ENCODE peak calls at places on chromosomes 16 and 17, in five cellular contexts. One of them, this sample, is unnamed.

GRCh38 chr16:71927383-71927782 is 32.1 kb downstream of the IST1 start:
- DNase-seq in tibial nerve: no peak
- DNase-seq in H54: peak; percentile 32
- DNase-seq in heart left ventricle: peak; percentile 71
- DNase-seq in body of pancreas: peak; percentile 24
- DNase-seq in this sample: peak; percentile 81

GRCh38 chr17:44384823-44385286 is 4.6 kb downstream of the ITGA2B start:
- DNase-seq in H54: no peak
- DNase-seq in tibial nerve: no peak
- DNase-seq in body of pancreas: no peak
- DNase-seq in heart left ventricle: no peak
- DNase-seq in this sample: no peak

GRCh38 chr17:60577147-60577925 is 22.7 kb upstream of the PPM1D start:
- DNase-seq in H54: no peak
- DNase-seq in heart left ventricle: no peak
- DNase-seq in body of pancreas: peak; percentile 22
- DNase-seq in tibial nerve: no peak
- DNase-seq in this sample: peak; percentile 25

GRCh38 chr17:81731271-81731670 is 19.2 kb downstream of the SLC25A10 start:
- DNase-seq in tibial nerve: no peak
- DNase-seq in heart left ventricle: no peak
- DNase-seq in body of pancreas: no peak
- DNase-seq in H54: peak; percentile 52
- DNase-seq in this sample: no peak

GRCh38 chr17:80474933-80475915 is 1.2 kb downstream of the NPTX1 start:
- DNase-seq in body of pancreas: no peak
- DNase-seq in tibial nerve: no peak
- DNase-seq in heart left ventricle: no peak
- DNase-seq in H54: no peak
- DNase-seq in this sample: no peak

GRCh38 chr17:19725486-19725885 is 9.1 kb upstream of the SLC47A2 start:
- DNase-seq in tibial nerve: no peak
- DNase-seq in H54: no peak
- DNase-seq in body of pancreas: no peak
- DNase-seq in heart left ventricle: no peak
- DNase-seq in this sample: no peak

GRCh38 chr16:9499921-9500593 is 408.6 kb downstream of the HAPSTR1 start:
- DNase-seq in body of pancreas: no peak
- DNase-seq in tibial nerve: no peak
- DNase-seq in H54: no peak
- DNase-seq in heart left ventricle: peak; percentile 36
- DNase-seq in this sample: no peak

GRCh38 chr17:7242717-7243576 is 698 bp upstream of the GABARAP start:
- DNase-seq in H54: peak; percentile 72
- DNase-seq in body of pancreas: peak; percentile 97
- DNase-seq in heart left ventricle: peak; percentile 98
- DNase-seq in tibial nerve: peak; percentile 96
- DNase-seq in this sample: peak; percentile 97

GRCh38 chr17:71790791-71791190 is 330.0 kb upstream of the SOX9 start:
- DNase-seq in body of pancreas: no peak
- DNase-seq in tibial nerve: no peak
- DNase-seq in H54: no peak
- DNase-seq in heart left ventricle: no peak
- DNase-seq in this sample: no peak
- TF ChIP-seq POLR2A in body of pancreas: no peak
- TF ChIP-seq POLR2A in tibial nerve: no peak
- TF ChIP-seq POLR2A in H54: no peak
- TF ChIP-seq POLR2A in heart left ventricle: no peak
- TF ChIP-seq POLR2A in this sample: no peak

DNA sequence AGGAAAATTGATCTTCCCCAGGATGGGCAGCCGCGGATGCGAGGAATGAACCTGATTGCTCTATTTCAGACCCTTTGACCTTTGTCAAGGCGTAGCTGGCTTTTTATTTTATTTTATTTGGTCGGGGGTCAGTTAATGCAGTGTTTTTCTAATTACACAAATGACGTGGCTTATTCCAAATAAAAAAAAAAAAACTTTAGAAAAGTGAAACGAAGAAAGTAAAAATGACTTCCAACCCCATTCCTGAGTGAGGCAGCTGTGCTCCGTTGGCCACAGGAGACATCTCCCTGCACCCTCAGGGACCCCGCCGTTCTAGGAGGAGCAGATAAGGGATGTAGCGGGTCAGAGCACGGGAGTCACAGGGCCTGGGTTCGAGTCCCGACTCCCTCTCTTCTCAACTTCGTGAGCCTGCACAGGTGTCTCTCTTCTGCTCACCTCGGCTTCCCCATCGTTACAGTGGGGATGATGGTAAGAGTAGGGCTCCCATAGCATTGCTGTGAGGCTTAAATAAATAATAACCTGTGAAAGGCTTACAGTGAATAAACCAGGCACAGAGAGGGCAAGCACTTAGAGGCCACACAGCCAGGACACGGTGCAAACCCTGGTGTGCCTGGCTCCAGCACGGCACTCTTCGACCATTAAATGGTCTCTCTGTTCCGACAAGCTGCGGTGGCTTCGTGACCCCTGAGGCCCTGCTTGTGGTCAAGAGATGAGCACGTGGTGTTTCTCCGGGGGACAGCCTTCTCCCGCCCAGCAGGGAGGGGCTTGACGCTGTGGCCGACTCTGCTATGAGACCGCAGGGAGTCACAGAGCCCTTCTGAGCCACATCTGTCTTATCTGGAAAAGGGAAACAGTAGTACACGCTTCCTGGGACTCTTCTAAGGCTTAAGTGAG is 10.2 kb downstream of the FOXF1 start:
- DNase-seq in H54: no peak
- DNase-seq in heart left ventricle: peak; percentile 53
- DNase-seq in tibial nerve: no peak
- DNase-seq in body of pancreas: no peak
- DNase-seq in this sample: no peak
- TF ChIP-seq POLR2A in H54: no peak
- TF ChIP-seq POLR2A in heart left ventricle: no peak
- TF ChIP-seq POLR2A in tibial nerve: no peak
- TF ChIP-seq POLR2A in body of pancreas: no peak
- TF ChIP-seq POLR2A in this sample: no peak

GRCh38 chr17:2705263-2705662 is 6.3 kb downstream of the CLUH start:
- DNase-seq in tibial nerve: no peak
- DNase-seq in H54: peak; percentile 78
- DNase-seq in body of pancreas: no peak
- DNase-seq in heart left ventricle: peak; percentile 38
- DNase-seq in this sample: no peak
- TF ChIP-seq POLR2A in tibial nerve: no peak
- TF ChIP-seq POLR2A in H54: no peak
- TF ChIP-seq POLR2A in body of pancreas: no peak
- TF ChIP-seq POLR2A in heart left ventricle: no peak
- TF ChIP-seq POLR2A in this sample: no peak

GRCh38 chr16:75494696-75495601 is at the start of gene CHST6:
- DNase-seq in heart left ventricle: peak; percentile 50
- DNase-seq in H54: no peak
- DNase-seq in tibial nerve: no peak
- DNase-seq in body of pancreas: no peak
- DNase-seq in this sample: peak; percentile 31
- TF ChIP-seq POLR2A in heart left ventricle: no peak
- TF ChIP-seq POLR2A in H54: no peak
- TF ChIP-seq POLR2A in tibial nerve: no peak
- TF ChIP-seq POLR2A in body of pancreas: no peak
- TF ChIP-seq POLR2A in this sample: no peak

GRCh38 chr17:40501499-40501911 is at the start of gene TNS4:
- DNase-seq in heart left ventricle: no peak
- DNase-seq in H54: no peak
- DNase-seq in body of pancreas: no peak
- DNase-seq in tibial nerve: no peak
- DNase-seq in this sample: peak; percentile 86

GRCh38 chr17:40500190-40500589 is 1.2 kb downstream of the TNS4 start:
- DNase-seq in H54: no peak
- DNase-seq in tibial nerve: no peak
- DNase-seq in heart left ventricle: no peak
- DNase-seq in body of pancreas: no peak
- DNase-seq in this sample: no peak

GRCh38 chr17:40498281-40499084 is 2.9 kb downstream of the TNS4 start:
- DNase-seq in heart left ventricle: no peak
- DNase-seq in body of pancreas: no peak
- DNase-seq in tibial nerve: no peak
- DNase-seq in H54: no peak
- DNase-seq in this sample: no peak

GRCh38 chr17:40500709-40501108 is 714 bp downstream of the TNS4 start:
- DNase-seq in heart left ventricle: no peak
- DNase-seq in tibial nerve: no peak
- DNase-seq in H54: no peak
- DNase-seq in body of pancreas: no peak
- DNase-seq in this sample: no peak

DNA sequence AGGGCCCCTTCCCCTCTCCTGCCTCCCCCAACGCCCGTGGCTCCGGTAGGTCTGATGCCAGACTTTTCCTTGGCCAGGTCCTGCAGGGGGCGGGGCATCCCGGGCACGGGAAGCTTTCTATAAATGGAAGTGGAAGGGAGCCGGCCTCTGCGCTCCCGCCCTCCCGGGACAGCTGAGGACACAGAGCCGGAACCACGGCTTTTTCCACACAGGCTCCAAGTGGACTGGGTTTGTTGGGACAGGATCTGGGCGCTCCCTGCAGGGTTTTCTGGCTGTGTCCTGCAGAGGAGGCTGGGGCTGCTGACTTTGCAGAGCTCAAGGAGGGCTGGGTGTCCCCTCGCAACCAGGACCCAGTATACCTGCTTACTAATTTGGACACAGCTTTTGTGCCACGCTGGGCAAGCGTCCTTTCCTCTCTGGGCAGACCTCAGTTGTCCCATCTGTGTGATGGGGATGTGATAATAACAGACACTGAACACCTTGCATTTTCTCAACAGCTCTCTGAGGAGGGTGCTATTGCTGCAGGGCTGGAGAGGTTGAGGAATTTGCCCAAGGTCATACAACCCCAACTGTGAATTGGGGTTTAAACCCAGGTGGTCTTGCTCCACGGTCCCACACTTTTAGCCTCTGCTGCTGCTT is 1.8 kb downstream of the TNS4 start:
- DNase-seq in H54: peak; percentile 53
- DNase-seq in body of pancreas: peak; percentile 85
- DNase-seq in heart left ventricle: peak; percentile 90
- DNase-seq in tibial nerve: peak; percentile 76
- DNase-seq in this sample: peak; percentile 92
- TF ChIP-seq POLR2A in H54: no peak
- TF ChIP-seq POLR2A in body of pancreas: no peak
- TF ChIP-seq POLR2A in heart left ventricle: no peak
- TF ChIP-seq POLR2A in tibial nerve: no peak
- TF ChIP-seq POLR2A in this sample: peak; percentile 25

GRCh38 chr16:82404586-82405315 is 222.0 kb upstream of the CDH13 start:
- DNase-seq in H54: no peak
- DNase-seq in tibial nerve: no peak
- DNase-seq in heart left ventricle: no peak
- DNase-seq in body of pancreas: no peak
- DNase-seq in this sample: no peak
- TF ChIP-seq POLR2A in H54: no peak
- TF ChIP-seq POLR2A in tibial nerve: no peak
- TF ChIP-seq POLR2A in heart left ventricle: no peak
- TF ChIP-seq POLR2A in body of pancreas: no peak
- TF ChIP-seq POLR2A in this sample: no peak

GRCh38 chr17:76562734-76563148 is 22.9 kb downstream of the PRCD start:
- DNase-seq in H54: peak; percentile 61
- DNase-seq in heart left ventricle: peak; percentile 57
- DNase-seq in body of pancreas: no peak
- DNase-seq in tibial nerve: no peak
- DNase-seq in this sample: no peak
- TF ChIP-seq POLR2A in H54: peak; percentile 31
- TF ChIP-seq POLR2A in heart left ventricle: no peak
- TF ChIP-seq POLR2A in body of pancreas: no peak
- TF ChIP-seq POLR2A in tibial nerve: no peak
- TF ChIP-seq POLR2A in this sample: no peak

GRCh38 chr16:46691720-46692119 is 2.3 kb downstream of the ORC6 start:
- DNase-seq in heart left ventricle: no peak
- DNase-seq in tibial nerve: no peak
- DNase-seq in H54: no peak
- DNase-seq in body of pancreas: no peak
- DNase-seq in this sample: no peak

GRCh38 chr16:46688101-46688656 is 799 bp downstream of the VPS35 start:
- DNase-seq in body of pancreas: no peak
- DNase-seq in heart left ventricle: no peak
- DNase-seq in H54: no peak
- DNase-seq in tibial nerve: no peak
- DNase-seq in this sample: peak; percentile 51

GRCh38 chr16:46690281-46691178 is 1.1 kb downstream of the ORC6 start:
- DNase-seq in heart left ventricle: no peak
- DNase-seq in H54: no peak
- DNase-seq in tibial nerve: no peak
- DNase-seq in body of pancreas: no peak
- DNase-seq in this sample: peak; percentile 38

GRCh38 chr16:46688657-46689491 is at the start of gene VPS35:
- DNase-seq in heart left ventricle: peak; percentile 100
- DNase-seq in tibial nerve: peak; percentile 100
- DNase-seq in body of pancreas: peak; percentile 100
- DNase-seq in H54: peak; percentile 88
- DNase-seq in this sample: peak; percentile 100

DNA sequence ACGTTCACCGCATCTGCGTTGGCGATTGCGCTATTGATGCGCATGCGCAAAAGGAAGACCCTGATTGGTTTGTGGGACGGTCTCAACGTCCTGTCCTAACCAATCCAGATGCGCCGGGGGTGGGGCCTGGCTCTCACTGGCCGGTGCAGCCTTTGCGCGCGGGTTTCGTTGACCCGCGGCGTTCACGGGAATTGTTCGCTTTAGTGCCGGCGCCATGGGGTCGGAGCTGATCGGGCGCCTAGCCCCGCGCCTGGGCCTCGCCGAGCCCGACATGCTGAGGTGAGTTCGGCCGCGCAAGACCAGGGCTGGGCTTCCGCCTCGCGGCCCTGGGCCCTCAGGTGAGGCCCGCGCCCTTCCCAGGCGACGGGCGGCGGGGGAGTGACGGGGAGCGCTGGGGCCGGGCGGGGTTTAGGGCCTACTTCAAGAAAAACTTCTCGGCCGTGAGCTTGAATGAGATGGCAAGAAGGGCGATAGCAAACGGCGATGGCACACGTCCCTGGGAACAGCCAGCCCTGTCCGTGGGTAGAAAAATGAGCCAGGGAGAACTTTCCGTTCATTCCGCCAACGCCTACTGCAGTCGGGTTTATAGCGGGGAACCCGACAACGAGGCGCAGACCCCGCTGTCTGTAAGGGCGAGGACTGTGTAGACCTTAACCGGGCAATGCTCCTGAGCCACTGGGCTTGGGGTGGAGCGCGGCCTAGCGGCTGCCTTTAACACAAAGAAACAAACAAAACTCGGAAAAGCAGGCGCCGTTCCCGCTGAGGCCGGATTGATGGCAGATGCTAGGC is at the start of gene ORC6:
- DNase-seq in heart left ventricle: peak; percentile 99
- DNase-seq in body of pancreas: peak; percentile 98
- DNase-seq in H54: peak; percentile 85
- DNase-seq in tibial nerve: peak; percentile 98
- DNase-seq in this sample: peak; percentile 98
- TF ChIP-seq POLR2A in heart left ventricle: no peak
- TF ChIP-seq POLR2A in body of pancreas: no peak
- TF ChIP-seq POLR2A in H54: peak; percentile 68
- TF ChIP-seq POLR2A in tibial nerve: no peak
- TF ChIP-seq POLR2A in this sample: no peak

GRCh38 chr16:67892899-67893790 is at the start of gene PSKH1:
- DNase-seq in H54: peak; percentile 96
- DNase-seq in heart left ventricle: peak; percentile 97
- DNase-seq in body of pancreas: peak; percentile 96
- DNase-seq in tibial nerve: peak; percentile 94
- DNase-seq in this sample: peak; percentile 98
- TF ChIP-seq POLR2A in H54: peak; percentile 30
- TF ChIP-seq POLR2A in heart left ventricle: peak; percentile 83
- TF ChIP-seq POLR2A in body of pancreas: peak; percentile 75
- TF ChIP-seq POLR2A in tibial nerve: peak; percentile 60
- TF ChIP-seq POLR2A in this sample: no peak